ENCODE peak calls at places on chromosomes 12 and 14, in eight cellular contexts. O, D, K, M, E, L, B and N are unnamed samples.

GRCh38 chr12:6432991-6433390 is 11.8 kb upstream of the CD27 start:
- DNase-seq in E (no peak), O (no peak), D (no peak), L (no peak), K (no peak), M (no peak), B (no peak), N (no peak)

GRCh38 chr14:51824191-51824590 is 36.2 kb upstream of the GNG2 start:
- DNase-seq in O (no peak), D (no peak), E (no peak), L (no peak), B (no peak), K (no peak), M (no peak), N (no peak)

GRCh38 chr12:1529862-1530591 is 64.4 kb downstream of the FBXL14 start:
- DNase-seq in L (no peak), K (no peak), B (peak; percentile 54), O (no peak), D (no peak), E (peak; percentile 49), M (peak; percentile 43), N (no peak)

GRCh38 chr14:99277534-99277933 is 5.5 kb upstream of the BCL11B start:
- DNase-seq in K (no peak), O (no peak), D (no peak), L (no peak), B (no peak), M (no peak), E (no peak), N (no peak)

GRCh38 chr12:67630373-67631088 is 18.0 kb upstream of the DYRK2 start:
- DNase-seq in B (peak; percentile 73), M (peak; percentile 25), D (no peak), O (no peak), L (peak; percentile 45), E (peak; percentile 69), K (peak; percentile 10), N (no peak)

GRCh38 chr14:74550071-74550470 is 56.5 kb downstream of the ISCA2 start:
- DNase-seq in M (no peak), O (no peak), K (no peak), E (no peak), B (no peak), L (no peak), D (no peak), N (no peak)

GRCh38 chr14:98949031-98949430 is 323.0 kb downstream of the BCL11B start:
- DNase-seq in B (no peak), K (no peak), O (no peak), E (no peak), L (no peak), M (no peak), D (no peak), N (no peak)

GRCh38 chr12:28540324-28540714 is 350.1 kb downstream of the CCDC91 start:
- DNase-seq in M (no peak), E (no peak), B (no peak), K (no peak), D (no peak), L (no peak), O (no peak), N (no peak)

GRCh38 chr12:98373019-98373554 is 142.3 kb upstream of the TMPO start:
- DNase-seq in E (no peak), L (no peak), D (no peak), K (peak; percentile 30), B (peak; percentile 75), M (no peak), O (peak; percentile 39), N (no peak)

GRCh38 chr14:77663289-77663688 is 44.5 kb downstream of the ALKBH1 start:
- DNase-seq in B (no peak), L (no peak), E (no peak), O (no peak), K (no peak), M (no peak), D (no peak), N (no peak)

GRCh38 chr14:20836668-20837338 is 34.2 kb upstream of the RNASE1 start:
- DNase-seq in K (peak; percentile 63), D (no peak), L (peak; percentile 58), B (peak; percentile 85), M (no peak), O (peak; percentile 66), E (no peak), N (no peak)

GRCh38 chr14:76775159-76775694 is 14.0 kb downstream of the VASH1 start:
- DNase-seq in M (no peak), D (no peak), O (no peak), B (no peak), E (no peak), K (no peak), L (no peak), N (no peak)

GRCh38 chr14:95349241-95349640 is 29.5 kb upstream of the CLMN start:
- DNase-seq in B (no peak), L (no peak), D (no peak), M (no peak), K (no peak), O (no peak), E (no peak), N (peak; percentile 31)

GRCh38 chr14:105911006-105911847 is 384.8 kb downstream of the TMEM121 start:
- DNase-seq in B (no peak), K (no peak), M (no peak), L (no peak), E (no peak), O (no peak), D (no peak), N (no peak)

GRCh38 chr14:105912641-105913180 is 386.3 kb downstream of the TMEM121 start:
- DNase-seq in M (no peak), D (no peak), L (no peak), K (no peak), O (no peak), B (no peak), E (no peak), N (no peak)

GRCh38 chr14:105913861-105914260 is 387.5 kb downstream of the TMEM121 start:
- DNase-seq in M (no peak), K (no peak), B (no peak), E (no peak), O (no peak), D (no peak), L (no peak), N (no peak)

GRCh38 chr14:105914738-105915385 is 388.5 kb downstream of the TMEM121 start:
- DNase-seq in B (no peak), M (no peak), K (no peak), O (no peak), D (no peak), L (no peak), E (no peak), N (no peak)

GRCh38 chr14:105913221-105913620 is 386.8 kb downstream of the TMEM121 start:
- DNase-seq in O (no peak), L (no peak), D (no peak), M (no peak), E (no peak), K (no peak), B (no peak), N (no peak)
- TF ChIP-seq POLR2AphosphoS5 in O (no peak), L (no peak), D (no peak), M (no peak), E (no peak), K (no peak), B (no peak), N (no peak)

GRCh38 chr12:32301216-32301615 is 98.1 kb upstream of the FGD4 start:
- DNase-seq in B (no peak), L (no peak), M (no peak), D (no peak), K (no peak), O (no peak), E (no peak), N (no peak)

GRCh38 chr12:32303171-32303570 is 96.2 kb upstream of the FGD4 start:
- DNase-seq in L (no peak), K (no peak), E (no peak), D (no peak), B (no peak), M (no peak), O (no peak), N (no peak)

GRCh38 chr12:32302218-32302826 is 97.0 kb upstream of the FGD4 start:
- DNase-seq in B (peak; percentile 83), O (peak; percentile 45), K (peak; percentile 53), D (peak; percentile 45), M (peak; percentile 41), E (peak; percentile 17), L (no peak), N (no peak)

GRCh38 chr12:32307352-32307751 is 92.0 kb upstream of the FGD4 start:
- DNase-seq in B (no peak), K (no peak), E (no peak), O (no peak), M (no peak), L (no peak), D (no peak), N (no peak)

DNA sequence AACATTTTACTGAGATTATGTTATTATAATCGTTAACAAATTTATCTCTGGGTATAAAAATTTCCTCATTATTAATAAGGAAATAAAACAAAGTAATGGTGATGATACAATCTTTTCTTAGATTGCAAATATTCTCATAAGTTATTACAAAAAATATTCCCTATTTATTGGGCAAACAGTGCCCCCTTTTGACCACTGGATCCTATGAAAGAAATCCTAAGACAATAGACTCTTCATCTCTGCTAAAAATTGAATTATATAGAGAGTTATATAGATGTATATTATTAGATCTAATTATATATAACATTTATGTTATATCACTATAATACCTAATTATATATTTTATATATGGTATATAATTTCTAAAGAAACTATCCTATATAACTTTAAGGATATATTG is 94.2 kb upstream of the FGD4 start:
- DNase-seq in L (no peak), M (no peak), B (no peak), K (peak; percentile 10), E (no peak), D (no peak), O (peak; percentile 21), N (no peak)
- TF ChIP-seq POLR2AphosphoS5 in L (no peak), M (no peak), B (no peak), K (no peak), E (no peak), D (no peak), O (no peak), N (no peak)

GRCh38 chr12:113297214-113297587 is 37.7 kb downstream of the SLC8B1 start:
- DNase-seq in B (no peak), M (no peak), E (no peak), O (no peak), L (no peak), K (no peak), D (no peak), N (no peak)

GRCh38 chr12:113299619-113300237 is 35.2 kb downstream of the SLC8B1 start:
- DNase-seq in K (peak; percentile 54), L (peak; percentile 32), B (peak; percentile 53), E (peak; percentile 30), O (peak; percentile 79), D (peak; percentile 28), M (no peak), N (no peak)

GRCh38 chr12:113297621-113298471 is 37.1 kb downstream of the SLC8B1 start:
- DNase-seq in B (no peak), M (no peak), E (no peak), L (no peak), K (no peak), D (no peak), O (no peak), N (no peak)

GRCh38 chr12:113298472-113298817 is 36.5 kb downstream of the SLC8B1 start:
- DNase-seq in M (no peak), B (no peak), D (no peak), E (no peak), O (no peak), K (no peak), L (no peak), N (no peak)

GRCh38 chr12:113298861-113299545 is 35.9 kb downstream of the SLC8B1 start:
- DNase-seq in B (no peak), E (no peak), D (no peak), O (no peak), L (no peak), M (no peak), K (no peak), N (no peak)
- TF ChIP-seq POLR2AphosphoS5 in B (no peak), E (no peak), D (no peak), O (no peak), L (no peak), M (no peak), K (no peak), N (no peak)

GRCh38 chr12:115998789-115999478 is 278.6 kb downstream of the MED13L start:
- DNase-seq in B (no peak), L (no peak), D (no peak), K (no peak), M (no peak), E (no peak), O (no peak), N (no peak)
- TF ChIP-seq POLR2AphosphoS5 in B (no peak), L (no peak), D (no peak), K (no peak), M (no peak), E (no peak), O (no peak), N (no peak)